ENCODE peak calls at places on chromosomes 16 and 17, in seven cellular contexts. O is OCI-LY7, U is LHCN-M2, N is sciatic nerve, C is left lobe of liver, V is NCI-H1694, B is sigmoid colon. T is an unnamed sample.
A peak's percentile ranks its signal among the peaks of the same experiment; 100 is the strongest.

GRCh38 chr16:3673201-3673600 is 18.7 kb downstream of the DNASE1 start:
- DNase-seq in O (no peak), U (no peak), N (no peak), C (no peak), V (no peak), B (no peak), T (no peak)

GRCh38 chr17:17377568-17377967 is 74.4 kb downstream of the NT5M start:
- DNase-seq in O (no peak), U (no peak), N (no peak), C (no peak), V (no peak), B (no peak), T (no peak)

GRCh38 chr17:31509095-31509804 is 117.8 kb downstream of the RAB11FIP4 start:
- DNase-seq in O (no peak), U (no peak), N (no peak), C (no peak), V (no peak), B (no peak), T (no peak)

GRCh38 chr16:71479420-71479819 is 9.7 kb downstream of the ZNF19 start:
- DNase-seq in O (peak; percentile 32), U (peak; percentile 20), N (no peak), C (no peak), V (peak; percentile 11), B (no peak), T (peak; percentile 11)

GRCh38 chr16:86872833-86873232 is 294.5 kb downstream of the FOXL1 start:
- DNase-seq in O (no peak), U (no peak), N (no peak), C (no peak), V (no peak), B (no peak), T (no peak)

GRCh38 chr16:19559242-19559910 is 3.9 kb downstream of the VPS35L start:
- DNase-seq in O (peak; percentile 67), U (peak; percentile 59), N (no peak), C (no peak), V (peak; percentile 73), B (no peak), T (peak; percentile 57)

GRCh38 chr16:20415541-20415940 is 6.2 kb downstream of the ACSM5 start:
- DNase-seq in O (no peak), U (peak; percentile 87), N (no peak), C (no peak), V (no peak), B (no peak), T (no peak)

GRCh38 chr17:79379700-79380099 is 231.2 kb downstream of the RBFOX3 start:
- DNase-seq in O (no peak), U (no peak), N (no peak), C (no peak), V (no peak), B (no peak), T (no peak)

GRCh38 chr17:49214665-49215360 is 4.3 kb downstream of the ABI3 start:
- DNase-seq in O (no peak), U (no peak), N (no peak), C (no peak), V (no peak), B (no peak), T (peak; percentile 47)

GRCh38 chr16:4911831-4912422 is 25.0 kb downstream of the PPL start:
- DNase-seq in O (no peak), U (peak; percentile 50), N (no peak), C (no peak), V (no peak), B (no peak), T (no peak)

GRCh38 chr17:79664925-79665738 is 54.3 kb upstream of the RBFOX3 start:
- DNase-seq in O (no peak), U (no peak), N (peak; percentile 75), C (peak; percentile 87), V (peak; percentile 85), B (peak; percentile 96), T (no peak)

GRCh38 chr17:21049457-21049856 is 6.6 kb upstream of the USP22 start:
- DNase-seq in O (no peak), U (no peak), N (no peak), C (no peak), V (no peak), B (no peak), T (no peak)